ENCODE peak calls at places on chromosomes 13 and 19, in six cellular contexts. K is activated T-cell treated with anti-CD3 and anti-CD28 coated beads for 1 hour, F is NCI-H1417 treated with DMSO at 0.1 percent for 48 hours, Y is GM04503, J is KBM-7, M is stomach. B is an unnamed sample.

GRCh38 chr13:96091164-96091931 is 1.4 kb downstream of the HS6ST3 start:
- DNase-seq in J (no peak), Y (no peak), F (no peak), M (peak), K (no peak), B (no peak)

GRCh38 chr19:23071087-23071511 is 45.7 kb upstream of the ZNF730 start:
- DNase-seq in K (no peak), M (no peak), Y (peak), J (no peak), F (no peak), B (no peak)

GRCh38 chr19:57363734-57364181 is 407 bp downstream of the TRAPPC2B start:
- DNase-seq in J (peak), M (no peak), K (no peak), F (no peak), Y (no peak), B (no peak)

GRCh38 chr19:57558525-57558924 is 1.1 kb downstream of the ZNF550 start:
- DNase-seq in F (no peak), Y (no peak), J (no peak), K (no peak), M (no peak), B (no peak)

GRCh38 chr13:77033717-77034302 is 6.9 kb upstream of the FBXL3 start:
- DNase-seq in Y (no peak), K (no peak), M (no peak), F (no peak), J (no peak), B (no peak)

GRCh38 chr19:54136086-54136863 is 1.3 kb upstream of the CNOT3 start:
- DNase-seq in Y (no peak), F (no peak), J (no peak), K (no peak), M (no peak), B (no peak)

GRCh38 chr13:30705672-30706071 is 29.7 kb upstream of the ALOX5AP start:
- DNase-seq in J (no peak), Y (no peak), K (no peak), M (no peak), F (no peak), B (no peak)

GRCh38 chr19:6772028-6772865 is at the start of gene VAV1:
- DNase-seq in Y (no peak), M (peak), F (no peak), J (peak), K (peak), B (peak)

GRCh38 chr13:112102243-112102642 is 35.3 kb downstream of the SOX1 start:
- DNase-seq in M (no peak), Y (no peak), J (no peak), K (no peak), F (peak), B (no peak)

GRCh38 chr13:28597641-28598040 is 61.3 kb upstream of the POMP start:
- DNase-seq in Y (no peak), M (no peak), K (no peak), J (no peak), F (no peak), B (no peak)

GRCh38 chr13:52461265-52461664 is 6.0 kb downstream of the CKAP2 start:
- DNase-seq in Y (no peak), K (no peak), M (no peak), J (no peak), F (no peak), B (no peak)

GRCh38 chr13:111880185-111880584 is 186.8 kb upstream of the SOX1 start:
- DNase-seq in Y (no peak), J (no peak), K (no peak), F (no peak), M (no peak), B (no peak)

GRCh38 chr13:40963927-40964326 is 55.2 kb downstream of the ELF1 start:
- DNase-seq in Y (no peak), J (no peak), F (no peak), K (no peak), M (no peak), B (peak)

GRCh38 chr13:45132384-45133064 is 12.2 kb downstream of the GTF2F2 start:
- DNase-seq in J (peak), K (no peak), Y (no peak), F (no peak), M (no peak), B (peak)

GRCh38 chr13:78193853-78194252 is 275.2 kb upstream of the EDNRB start:
- DNase-seq in Y (no peak), F (no peak), K (no peak), M (no peak), J (no peak), B (no peak)

GRCh38 chr13:82330499-82330898 is 1551.8 kb downstream of the SLITRK1 start:
- DNase-seq in Y (no peak), F (no peak), J (peak), K (no peak), M (no peak), B (peak)

GRCh38 chr13:50389726-50390125 is 374.5 kb downstream of the KCNRG start:
- DNase-seq in K (no peak), J (no peak), F (peak), Y (no peak), M (no peak), B (no peak)

GRCh38 chr13:42812311-42812710 is 30.9 kb downstream of the FAM216B start:
- DNase-seq in M (no peak), Y (no peak), K (no peak), F (no peak), J (no peak), B (peak)

GRCh38 chr19:33226550-33227241 is 1.0 kb upstream of the SLC7A10 start:
- DNase-seq in M (peak), J (no peak), Y (no peak), F (no peak), K (no peak), B (no peak)

GRCh38 chr13:103297083-103297482 is 230.9 kb upstream of the SLC10A2 start:
- DNase-seq in F (no peak), J (no peak), K (no peak), M (no peak), Y (no peak), B (no peak)

GRCh38 chr13:114095486-114095885 is 36.9 kb downstream of the RASA3 start:
- DNase-seq in M (no peak), J (no peak), Y (no peak), K (no peak), F (no peak), B (no peak)

GRCh38 chr19:8487137-8487851 is 15.1 kb downstream of the PRAM1 start:
- DNase-seq in K (peak), Y (no peak), M (no peak), J (peak), F (no peak), B (peak)

GRCh38 chr13:42649761-42650289 is 75.9 kb downstream of the TNFSF11 start:
- DNase-seq in Y (no peak), J (no peak), K (no peak), M (no peak), F (no peak), B (no peak)

GRCh38 chr19:4473708-4474503 is 1.8 kb downstream of the HDGFL2 start:
- DNase-seq in M (no peak), K (no peak), Y (no peak), J (no peak), F (no peak), B (no peak)

GRCh38 chr19:23527797-23528196 is 132.5 kb upstream of the ZNF91 start:
- DNase-seq in Y (no peak), J (no peak), M (no peak), F (no peak), K (no peak), B (no peak)

GRCh38 chr13:101514695-101515275 is 62.3 kb downstream of the ITGBL1 start:
- DNase-seq in K (no peak), J (peak), F (peak), Y (no peak), M (no peak), B (peak)

GRCh38 chr13:25988655-25989054 is 63.2 kb downstream of the SHISA2 start:
- DNase-seq in K (no peak), J (no peak), F (no peak), Y (no peak), M (no peak), B (no peak)

GRCh38 chr13:113991191-113991669 is 17.4 kb upstream of the C13orf46 start:
- DNase-seq in F (no peak), J (no peak), K (no peak), Y (no peak), M (no peak), B (no peak)

GRCh38 chr19:44764975-44765948 is 12.4 kb upstream of the CBLC start:
- DNase-seq in K (no peak), M (no peak), J (peak), F (no peak), Y (no peak), B (peak)

GRCh38 chr19:7535035-7535992 is at the start of gene PNPLA6:
- DNase-seq in K (peak), J (peak), Y (no peak), M (peak), F (peak), B (peak)

GRCh38 chr19:51116736-51117135 is 8.0 kb upstream of the SIGLEC9 start:
- DNase-seq in J (no peak), K (no peak), F (no peak), Y (no peak), M (no peak), B (no peak)